ENCODE peak calls at places on chromosomes 16 and 17, in nine cellular contexts. Q, M, P, X, R, K, D, V and J are unnamed samples. For H3K36me3, the result is how much of the 10 kb centered on the place peaks cover.

GRCh38 chr17:74521701-74522201 is 9.5 kb downstream of the CD300LB start:
- DNase-seq in Q (no peak), M (no peak), P (no peak), X (no peak), R (no peak), K (no peak), D (no peak), V (no peak), J (no peak)

GRCh38 chr17:7427549-7427948 is 1.1 kb upstream of the SPEM3 start:
- DNase-seq in Q (no peak), M (no peak), P (no peak), X (no peak), R (no peak), K (no peak), D (no peak), V (no peak), J (no peak)

GRCh38 chr16:24552705-24553104 is 13.3 kb downstream of the RBBP6 start:
- DNase-seq in Q (no peak), M (no peak), P (no peak), X (no peak), R (no peak), K (no peak), D (no peak), V (no peak), J (no peak)

GRCh38 chr17:49556183-49556943 is 19.3 kb upstream of the NXPH3 start:
- DNase-seq in Q (peak), M (peak), P (peak), X (peak), R (peak), K (peak), D (peak), V (peak), J (peak)

GRCh38 chr17:14168582-14168981 is 68.1 kb downstream of the CDRT15 start:
- DNase-seq in Q (no peak), M (no peak), P (no peak), X (no peak), R (no peak), K (no peak), D (no peak), V (no peak), J (no peak)

GRCh38 chr17:751269-752001 is 629 bp downstream of the GEMIN4 start:
- DNase-seq in Q (peak), M (peak), P (peak), X (peak), R (peak), K (no peak), D (peak), V (peak), J (peak)

GRCh38 chr17:68195667-68196393 is 52.0 kb upstream of the AMZ2 start:
- DNase-seq in Q (no peak), M (no peak), P (no peak), X (peak), R (no peak), K (no peak), D (peak), V (no peak), J (no peak)

GRCh38 chr17:77072670-77073069 is 68.1 kb upstream of the SEC14L1 start:
- DNase-seq in Q (no peak), M (no peak), P (no peak), X (no peak), R (no peak), K (no peak), D (no peak), V (no peak), J (no peak)

GRCh38 chr16:52861614-52862022 is 191.1 kb downstream of the CHD9NB start:
- DNase-seq in Q (peak), M (no peak), P (no peak), X (no peak), R (no peak), K (no peak), D (peak), V (peak), J (peak)

GRCh38 chr17:7818746-7819645 is 15.0 kb upstream of the KDM6B start:
- DNase-seq in Q (no peak), M (no peak), P (no peak), X (no peak), R (no peak), K (no peak), D (no peak), V (no peak), J (no peak)

GRCh38 chr17:76428511-76428910 is 24.4 kb downstream of the UBE2O start:
- DNase-seq in Q (no peak), M (no peak), P (no peak), X (no peak), R (no peak), K (no peak), D (no peak), V (no peak), J (no peak)

DNA sequence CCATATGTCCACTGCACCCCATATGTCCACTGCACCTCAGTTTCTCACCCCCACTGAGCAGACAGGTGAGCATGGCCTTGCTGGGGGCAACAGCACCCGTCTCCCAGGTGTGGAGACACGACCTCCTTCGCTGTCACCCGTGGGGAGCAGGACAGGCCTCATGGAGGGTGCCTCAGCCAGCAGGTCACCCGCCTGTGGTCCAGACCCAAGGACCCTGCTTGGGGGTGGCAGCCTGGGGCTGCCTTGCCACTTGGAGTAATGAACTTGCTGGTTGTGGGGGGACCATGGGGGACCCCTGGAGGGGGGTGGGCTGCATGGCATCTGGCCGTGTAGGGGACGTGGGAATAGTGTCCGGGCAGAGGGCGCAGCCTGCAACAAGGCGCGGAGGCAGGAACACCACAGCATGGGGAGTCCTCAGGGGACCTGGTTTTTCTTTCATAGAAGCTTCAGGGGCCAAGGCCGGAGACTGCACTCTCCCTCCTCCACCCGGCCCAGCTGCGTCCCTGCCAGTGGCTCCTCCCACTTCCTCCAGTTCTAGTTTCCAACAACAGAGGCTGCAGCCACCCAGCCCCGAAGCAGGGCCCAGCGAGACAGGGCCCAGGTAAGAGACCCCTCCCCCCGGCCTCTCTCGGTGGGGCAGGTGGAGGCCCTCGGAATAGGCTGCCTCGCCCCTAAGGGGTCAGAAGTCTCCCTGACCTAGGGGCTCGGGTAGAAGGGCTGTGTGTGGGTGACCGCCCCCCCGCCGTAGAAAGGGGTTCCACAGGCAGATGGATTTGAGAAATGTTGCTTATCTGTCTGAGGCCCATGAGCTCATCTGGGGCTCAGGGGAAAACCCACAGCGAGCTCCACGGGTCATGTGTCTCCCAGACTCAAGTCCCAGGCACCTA is at the start of gene NHLRC4:
- DNase-seq in Q (peak), M (no peak), P (peak), X (peak), R (peak), K (peak), D (peak), V (no peak), J (no peak)
- H3K4me3 ChIP-seq in Q (no peak), M (no peak), P (no peak), X (peak), R (no peak), K (peak), D (no peak), V (no peak), J (no peak)

DNA sequence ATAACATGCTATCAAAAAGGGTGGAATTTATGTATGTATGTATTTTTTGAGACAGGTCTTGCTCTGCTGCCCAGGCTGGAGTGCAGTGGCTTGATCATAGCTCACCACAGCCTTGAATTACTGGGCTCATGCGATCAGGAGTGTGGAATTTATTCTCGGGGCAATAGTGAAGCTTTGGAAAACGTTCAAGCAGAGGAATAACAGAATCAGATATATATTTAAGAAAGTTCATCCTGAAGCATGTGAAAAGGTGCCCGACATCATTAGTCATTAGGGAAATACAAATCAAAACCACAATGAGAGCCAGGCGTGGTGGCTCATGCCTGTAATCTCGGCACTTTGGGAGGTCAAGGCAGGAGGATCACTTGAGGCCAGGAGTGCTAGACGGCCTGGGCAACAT is 7.7 kb upstream of the ITGAE start:
- DNase-seq in Q (no peak), M (no peak), P (no peak), X (no peak), R (no peak), K (no peak), D (no peak), V (no peak), J (peak)
- H3K36me3 ChIP-seq in Q (under half), M (under half), P (under half), X (half or more), R (under half), K (under half), D (under half), V (under half), J (under half)

GRCh38 chr17:57011482-57012015 is 33.6 kb downstream of the SCPEP1 start:
- DNase-seq in Q (no peak), M (no peak), P (no peak), X (no peak), R (no peak), K (no peak), D (no peak), V (no peak), J (no peak)
- H3K4me3 ChIP-seq in Q (no peak), M (no peak), P (no peak), X (no peak), R (no peak), K (no peak), D (no peak), V (no peak), J (no peak)

GRCh38 chr17:78707923-78708322 is 74.2 kb downstream of the CYTH1 start:
- DNase-seq in Q (no peak), M (no peak), P (no peak), X (no peak), R (no peak), K (no peak), D (no peak), V (no peak), J (no peak)

GRCh38 chr17:78706271-78706915 is 75.7 kb downstream of the CYTH1 start:
- DNase-seq in Q (no peak), M (no peak), P (no peak), X (no peak), R (peak), K (no peak), D (no peak), V (no peak), J (peak)

GRCh38 chr17:78705071-78705470 is 77.0 kb downstream of the CYTH1 start:
- DNase-seq in Q (no peak), M (no peak), P (no peak), X (no peak), R (no peak), K (no peak), D (no peak), V (no peak), J (no peak)

GRCh38 chr17:78707016-78707415 is 75.1 kb downstream of the CYTH1 start:
- DNase-seq in Q (no peak), M (no peak), P (no peak), X (no peak), R (no peak), K (no peak), D (no peak), V (no peak), J (peak)

GRCh38 chr17:78704594-78704993 is 77.5 kb downstream of the CYTH1 start:
- DNase-seq in Q (no peak), M (no peak), P (no peak), X (no peak), R (no peak), K (no peak), D (no peak), V (no peak), J (peak)
- H3K36me3 ChIP-seq in Q (under half), M (under half), P (under half), X (half or more), R (under half), K (under half), D (under half), V (under half), J (under half)

GRCh38 chr17:3893720-3894116 is 865 bp upstream of the CAMKK1 start:
- DNase-seq in Q (no peak), M (no peak), P (no peak), X (no peak), R (no peak), K (no peak), D (no peak), V (no peak), J (no peak)
- H3K4me3 ChIP-seq in Q (peak), M (peak), P (no peak), X (peak), R (no peak), K (peak), D (peak), V (peak), J (no peak)

GRCh38 chr16:54282923-54283734 is 3.5 kb downstream of the IRX3 start:
- DNase-seq in Q (no peak), M (no peak), P (no peak), X (no peak), R (no peak), K (no peak), D (no peak), V (no peak), J (no peak)

GRCh38 chr16:54281535-54282201 is 4.9 kb downstream of the IRX3 start:
- DNase-seq in Q (no peak), M (no peak), P (peak), X (no peak), R (no peak), K (no peak), D (no peak), V (no peak), J (no peak)

GRCh38 chr16:54283735-54284318 is 2.8 kb downstream of the IRX3 start:
- DNase-seq in Q (no peak), M (no peak), P (no peak), X (no peak), R (no peak), K (no peak), D (peak), V (no peak), J (no peak)

GRCh38 chr16:54280751-54281150 is 5.8 kb downstream of the IRX3 start:
- DNase-seq in Q (peak), M (no peak), P (no peak), X (no peak), R (no peak), K (no peak), D (no peak), V (no peak), J (peak)

DNA sequence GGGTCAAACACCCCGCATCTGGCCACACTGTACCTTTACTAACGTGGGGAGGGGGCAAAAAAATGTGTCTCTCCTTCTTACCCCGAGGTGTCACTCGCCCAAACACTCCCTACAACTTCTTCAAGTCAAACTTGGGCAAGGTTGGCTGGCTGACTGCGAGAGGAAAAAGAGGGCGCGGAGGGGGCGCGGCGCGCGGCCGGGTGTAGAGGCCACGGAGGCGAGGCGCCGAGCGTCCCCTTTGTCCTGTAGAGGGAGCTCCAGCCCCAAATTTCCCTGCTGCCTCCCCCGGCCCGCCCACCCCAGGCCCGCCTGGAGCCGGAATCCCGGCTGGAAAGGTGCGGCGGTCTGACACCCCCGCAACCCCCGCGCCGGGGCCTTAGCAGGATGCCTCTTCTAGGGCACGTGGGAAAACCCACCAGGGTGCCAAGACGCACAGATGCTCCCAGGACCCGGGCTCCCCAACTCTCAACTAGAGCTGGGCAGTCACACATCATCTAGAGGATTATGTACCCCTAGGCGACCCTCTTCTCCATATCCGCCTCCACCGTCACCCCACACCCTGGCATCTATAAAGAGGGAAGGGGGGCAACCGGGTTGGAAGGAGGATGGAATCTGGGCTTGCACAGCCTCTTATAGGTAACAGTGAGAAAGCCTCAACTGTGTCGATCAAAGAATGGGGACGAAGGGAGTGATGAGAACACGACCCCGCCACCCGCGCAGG is 4.2 kb downstream of the IRX3 start:
- DNase-seq in Q (no peak), M (peak), P (peak), X (peak), R (no peak), K (no peak), D (peak), V (no peak), J (no peak)
- H3K36me3 ChIP-seq in Q (under half), M (under half), P (under half), X (under half), R (under half), K (under half), D (under half), V (under half), J (under half)

GRCh38 chr17:28372945-28373274 is 1.4 kb downstream of the SARM1 start:
- DNase-seq in Q (peak), M (no peak), P (no peak), X (no peak), R (no peak), K (no peak), D (no peak), V (no peak), J (no peak)
- H3K4me3 ChIP-seq in Q (peak), M (no peak), P (no peak), X (peak), R (peak), K (no peak), D (peak), V (peak), J (no peak)

GRCh38 chr17:5531019-5531418 is 44.7 kb downstream of the MIS12 start:
- DNase-seq in Q (no peak), M (no peak), P (no peak), X (no peak), R (no peak), K (no peak), D (no peak), V (no peak), J (no peak)
- H3K36me3 ChIP-seq in Q (under half), M (under half), P (under half), X (half or more), R (under half), K (under half), D (under half), V (under half), J (under half)

DNA sequence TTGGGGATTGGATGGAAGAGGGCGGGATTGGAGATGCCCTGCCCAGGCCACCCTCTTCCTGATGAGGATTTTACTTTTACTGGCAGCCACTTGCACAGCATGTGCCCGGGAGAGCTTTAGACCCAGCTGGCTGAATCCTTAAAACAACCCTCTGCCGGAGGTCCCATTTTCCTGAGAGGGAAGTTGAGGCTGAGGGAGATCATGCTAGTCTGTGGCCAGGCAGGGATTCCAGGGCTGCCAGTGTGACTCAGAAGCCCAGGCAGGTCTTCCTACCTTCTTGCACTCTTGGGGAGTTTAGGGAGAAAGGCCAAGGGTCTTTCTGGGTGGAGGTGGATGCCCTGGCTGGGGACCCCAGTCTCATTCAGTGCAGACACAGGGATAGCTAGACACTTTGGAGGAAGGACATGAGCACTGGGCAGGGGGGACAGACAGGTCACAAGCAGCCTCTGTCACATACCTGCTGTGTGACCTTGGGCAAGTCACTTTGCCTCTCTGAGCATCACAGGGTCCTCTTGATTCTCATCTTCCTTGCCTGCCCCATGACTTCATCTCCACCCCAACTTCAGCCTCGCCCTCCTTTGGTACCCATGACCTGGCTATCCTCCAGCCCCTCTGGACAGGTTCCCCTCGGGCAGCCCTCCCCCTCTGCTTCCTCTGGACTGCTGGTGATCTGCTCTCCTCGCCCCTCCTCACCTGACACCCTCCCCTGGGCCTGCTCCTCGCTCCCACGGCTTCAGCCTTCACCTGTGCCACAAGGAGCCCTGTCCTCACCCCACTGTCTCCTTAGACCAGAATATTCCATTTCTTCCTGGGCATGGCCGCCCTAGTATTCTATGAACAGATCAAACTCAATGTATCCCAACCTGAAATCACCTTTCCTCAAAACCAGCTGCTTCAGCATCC is 11.3 kb upstream of the DCAF7 start:
- DNase-seq in Q (no peak), M (no peak), P (no peak), X (no peak), R (no peak), K (no peak), D (no peak), V (no peak), J (no peak)
- H3K4me3 ChIP-seq in Q (no peak), M (no peak), P (no peak), X (peak), R (no peak), K (no peak), D (no peak), V (no peak), J (no peak)